ENCODE peak calls at places on chromosomes 13 and 19, in seven cellular contexts. One of them, this sample, is unnamed.

GRCh38 chr13:51311271-51311670 is 28.2 kb upstream of the SERPINE3 start:
- DNase-seq in hepatic stellate cell: no peak
- DNase-seq in AG09319: no peak
- DNase-seq in effector CD4-positive, alpha-beta T cell: no peak
- DNase-seq in stimulated activated CD4-positive, alpha-beta T cell treated with anti-CD3 and anti-CD28 coated beads, TNF-alpha, amount 100 ng/mL, for 1 hour: no peak
- DNase-seq in midbrain: no peak
- DNase-seq in body of pancreas: no peak
- DNase-seq in this sample: no peak

GRCh38 chr19:50500060-50500752 is 10.8 kb downstream of the JOSD2 start:
- DNase-seq in hepatic stellate cell: no peak
- DNase-seq in AG09319: no peak
- DNase-seq in effector CD4-positive, alpha-beta T cell: no peak
- DNase-seq in stimulated activated CD4-positive, alpha-beta T cell treated with anti-CD3 and anti-CD28 coated beads, TNF-alpha, amount 100 ng/mL, for 1 hour: no peak
- DNase-seq in midbrain: peak
- DNase-seq in body of pancreas: no peak
- DNase-seq in this sample: no peak

GRCh38 chr13:39144941-39145533 is 106.8 kb downstream of the NHLRC3 start:
- DNase-seq in hepatic stellate cell: peak
- DNase-seq in AG09319: peak
- DNase-seq in effector CD4-positive, alpha-beta T cell: peak
- DNase-seq in stimulated activated CD4-positive, alpha-beta T cell treated with anti-CD3 and anti-CD28 coated beads, TNF-alpha, amount 100 ng/mL, for 1 hour: no peak
- DNase-seq in midbrain: peak
- DNase-seq in body of pancreas: peak
- DNase-seq in this sample: peak

GRCh38 chr19:48330012-48330681 is 4.8 kb downstream of the EMP3 start:
- DNase-seq in hepatic stellate cell: no peak
- DNase-seq in AG09319: no peak
- DNase-seq in effector CD4-positive, alpha-beta T cell: peak
- DNase-seq in stimulated activated CD4-positive, alpha-beta T cell treated with anti-CD3 and anti-CD28 coated beads, TNF-alpha, amount 100 ng/mL, for 1 hour: peak
- DNase-seq in midbrain: peak
- DNase-seq in body of pancreas: peak
- DNase-seq in this sample: no peak

GRCh38 chr19:48637948-48638830 is 1.0 kb upstream of the DBP start:
- DNase-seq in hepatic stellate cell: peak
- DNase-seq in AG09319: peak
- DNase-seq in effector CD4-positive, alpha-beta T cell: peak
- DNase-seq in stimulated activated CD4-positive, alpha-beta T cell treated with anti-CD3 and anti-CD28 coated beads, TNF-alpha, amount 100 ng/mL, for 1 hour: peak
- DNase-seq in midbrain: peak
- DNase-seq in body of pancreas: peak
- DNase-seq in this sample: no peak

GRCh38 chr19:38263696-38264485 is 482 bp upstream of the SPINT2 start:
- DNase-seq in hepatic stellate cell: peak
- DNase-seq in AG09319: no peak
- DNase-seq in effector CD4-positive, alpha-beta T cell: peak
- DNase-seq in stimulated activated CD4-positive, alpha-beta T cell treated with anti-CD3 and anti-CD28 coated beads, TNF-alpha, amount 100 ng/mL, for 1 hour: peak
- DNase-seq in midbrain: no peak
- DNase-seq in body of pancreas: peak
- DNase-seq in this sample: no peak

GRCh38 chr13:113860579-113861432 is 3.1 kb downstream of the GAS6 start:
- DNase-seq in hepatic stellate cell: no peak
- DNase-seq in AG09319: no peak
- DNase-seq in effector CD4-positive, alpha-beta T cell: no peak
- DNase-seq in stimulated activated CD4-positive, alpha-beta T cell treated with anti-CD3 and anti-CD28 coated beads, TNF-alpha, amount 100 ng/mL, for 1 hour: no peak
- DNase-seq in midbrain: no peak
- DNase-seq in body of pancreas: peak
- DNase-seq in this sample: no peak

GRCh38 chr19:46186717-46187101 is 38.7 kb downstream of the IGFL2 start:
- DNase-seq in hepatic stellate cell: no peak
- DNase-seq in AG09319: no peak
- DNase-seq in effector CD4-positive, alpha-beta T cell: no peak
- DNase-seq in stimulated activated CD4-positive, alpha-beta T cell treated with anti-CD3 and anti-CD28 coated beads, TNF-alpha, amount 100 ng/mL, for 1 hour: no peak
- DNase-seq in midbrain: no peak
- DNase-seq in body of pancreas: no peak
- DNase-seq in this sample: no peak

GRCh38 chr19:18848860-18849661 is 17.3 kb downstream of the UPF1 start:
- DNase-seq in hepatic stellate cell: peak
- DNase-seq in AG09319: no peak
- DNase-seq in effector CD4-positive, alpha-beta T cell: no peak
- DNase-seq in stimulated activated CD4-positive, alpha-beta T cell treated with anti-CD3 and anti-CD28 coated beads, TNF-alpha, amount 100 ng/mL, for 1 hour: no peak
- DNase-seq in midbrain: peak
- DNase-seq in body of pancreas: no peak
- DNase-seq in this sample: no peak

GRCh38 chr13:43307921-43308433 is 284.6 kb downstream of the DNAJC15 start:
- DNase-seq in hepatic stellate cell: peak
- DNase-seq in AG09319: peak
- DNase-seq in effector CD4-positive, alpha-beta T cell: no peak
- DNase-seq in stimulated activated CD4-positive, alpha-beta T cell treated with anti-CD3 and anti-CD28 coated beads, TNF-alpha, amount 100 ng/mL, for 1 hour: no peak
- DNase-seq in midbrain: no peak
- DNase-seq in body of pancreas: peak
- DNase-seq in this sample: peak

GRCh38 chr13:46492946-46493345 is 60.0 kb upstream of the LRCH1 start:
- DNase-seq in hepatic stellate cell: peak
- DNase-seq in AG09319: no peak
- DNase-seq in effector CD4-positive, alpha-beta T cell: no peak
- DNase-seq in stimulated activated CD4-positive, alpha-beta T cell treated with anti-CD3 and anti-CD28 coated beads, TNF-alpha, amount 100 ng/mL, for 1 hour: no peak
- DNase-seq in midbrain: peak
- DNase-seq in body of pancreas: no peak
- DNase-seq in this sample: no peak

GRCh38 chr13:85261757-85262346 is 537.4 kb downstream of the SLITRK6 start:
- DNase-seq in hepatic stellate cell: no peak
- DNase-seq in AG09319: no peak
- DNase-seq in effector CD4-positive, alpha-beta T cell: no peak
- DNase-seq in stimulated activated CD4-positive, alpha-beta T cell treated with anti-CD3 and anti-CD28 coated beads, TNF-alpha, amount 100 ng/mL, for 1 hour: no peak
- DNase-seq in midbrain: no peak
- DNase-seq in body of pancreas: no peak
- DNase-seq in this sample: no peak

GRCh38 chr19:3687393-3687773 is 12.9 kb downstream of the PIP5K1C start:
- DNase-seq in hepatic stellate cell: no peak
- DNase-seq in AG09319: no peak
- DNase-seq in effector CD4-positive, alpha-beta T cell: no peak
- DNase-seq in stimulated activated CD4-positive, alpha-beta T cell treated with anti-CD3 and anti-CD28 coated beads, TNF-alpha, amount 100 ng/mL, for 1 hour: no peak
- DNase-seq in midbrain: no peak
- DNase-seq in body of pancreas: no peak
- DNase-seq in this sample: no peak

GRCh38 chr13:41054212-41054877 is 7.0 kb upstream of the WBP4 start:
- DNase-seq in hepatic stellate cell: peak
- DNase-seq in AG09319: no peak
- DNase-seq in effector CD4-positive, alpha-beta T cell: peak
- DNase-seq in stimulated activated CD4-positive, alpha-beta T cell treated with anti-CD3 and anti-CD28 coated beads, TNF-alpha, amount 100 ng/mL, for 1 hour: no peak
- DNase-seq in midbrain: peak
- DNase-seq in body of pancreas: no peak
- DNase-seq in this sample: no peak

GRCh38 chr13:96216543-96216942 is 126.6 kb downstream of the HS6ST3 start:
- DNase-seq in hepatic stellate cell: no peak
- DNase-seq in AG09319: no peak
- DNase-seq in effector CD4-positive, alpha-beta T cell: no peak
- DNase-seq in stimulated activated CD4-positive, alpha-beta T cell treated with anti-CD3 and anti-CD28 coated beads, TNF-alpha, amount 100 ng/mL, for 1 hour: no peak
- DNase-seq in midbrain: no peak
- DNase-seq in body of pancreas: no peak
- DNase-seq in this sample: no peak

GRCh38 chr13:33676700-33677048 is 141.3 kb upstream of the RFC3 start:
- DNase-seq in hepatic stellate cell: peak
- DNase-seq in AG09319: peak
- DNase-seq in effector CD4-positive, alpha-beta T cell: no peak
- DNase-seq in stimulated activated CD4-positive, alpha-beta T cell treated with anti-CD3 and anti-CD28 coated beads, TNF-alpha, amount 100 ng/mL, for 1 hour: no peak
- DNase-seq in midbrain: peak
- DNase-seq in body of pancreas: peak
- DNase-seq in this sample: peak

GRCh38 chr13:111541345-111541744 is 220.9 kb downstream of the TEX29 start:
- DNase-seq in hepatic stellate cell: no peak
- DNase-seq in AG09319: no peak
- DNase-seq in effector CD4-positive, alpha-beta T cell: no peak
- DNase-seq in stimulated activated CD4-positive, alpha-beta T cell treated with anti-CD3 and anti-CD28 coated beads, TNF-alpha, amount 100 ng/mL, for 1 hour: no peak
- DNase-seq in midbrain: no peak
- DNase-seq in body of pancreas: no peak
- DNase-seq in this sample: no peak

GRCh38 chr13:30169442-30169841 is 137.9 kb downstream of the KATNAL1 start:
- DNase-seq in hepatic stellate cell: no peak
- DNase-seq in AG09319: no peak
- DNase-seq in effector CD4-positive, alpha-beta T cell: no peak
- DNase-seq in stimulated activated CD4-positive, alpha-beta T cell treated with anti-CD3 and anti-CD28 coated beads, TNF-alpha, amount 100 ng/mL, for 1 hour: no peak
- DNase-seq in midbrain: no peak
- DNase-seq in body of pancreas: no peak
- DNase-seq in this sample: no peak

GRCh38 chr19:46860846-46861690 is at the start of gene ARHGAP35:
- DNase-seq in hepatic stellate cell: peak
- DNase-seq in AG09319: peak
- DNase-seq in effector CD4-positive, alpha-beta T cell: peak
- DNase-seq in stimulated activated CD4-positive, alpha-beta T cell treated with anti-CD3 and anti-CD28 coated beads, TNF-alpha, amount 100 ng/mL, for 1 hour: no peak
- DNase-seq in midbrain: no peak
- DNase-seq in body of pancreas: peak
- DNase-seq in this sample: no peak

GRCh38 chr19:46448601-46449000 is 19.9 kb upstream of the PNMA8C start:
- DNase-seq in hepatic stellate cell: no peak
- DNase-seq in AG09319: no peak
- DNase-seq in effector CD4-positive, alpha-beta T cell: no peak
- DNase-seq in stimulated activated CD4-positive, alpha-beta T cell treated with anti-CD3 and anti-CD28 coated beads, TNF-alpha, amount 100 ng/mL, for 1 hour: no peak
- DNase-seq in midbrain: no peak
- DNase-seq in body of pancreas: no peak
- DNase-seq in this sample: no peak

GRCh38 chr19:55225415-55225958 is 3.1 kb downstream of the TMEM86B start:
- DNase-seq in hepatic stellate cell: no peak
- DNase-seq in AG09319: no peak
- DNase-seq in effector CD4-positive, alpha-beta T cell: no peak
- DNase-seq in stimulated activated CD4-positive, alpha-beta T cell treated with anti-CD3 and anti-CD28 coated beads, TNF-alpha, amount 100 ng/mL, for 1 hour: no peak
- DNase-seq in midbrain: no peak
- DNase-seq in body of pancreas: no peak
- DNase-seq in this sample: no peak

GRCh38 chr13:44373601-44374347 is at the start of gene SERP2:
- DNase-seq in hepatic stellate cell: peak
- DNase-seq in AG09319: no peak
- DNase-seq in effector CD4-positive, alpha-beta T cell: no peak
- DNase-seq in stimulated activated CD4-positive, alpha-beta T cell treated with anti-CD3 and anti-CD28 coated beads, TNF-alpha, amount 100 ng/mL, for 1 hour: no peak
- DNase-seq in midbrain: peak
- DNase-seq in body of pancreas: no peak
- DNase-seq in this sample: no peak

GRCh38 chr19:16571689-16572331 is 405 bp downstream of the SLC35E1 start:
- DNase-seq in hepatic stellate cell: peak
- DNase-seq in AG09319: no peak
- DNase-seq in effector CD4-positive, alpha-beta T cell: no peak
- DNase-seq in stimulated activated CD4-positive, alpha-beta T cell treated with anti-CD3 and anti-CD28 coated beads, TNF-alpha, amount 100 ng/mL, for 1 hour: no peak
- DNase-seq in midbrain: no peak
- DNase-seq in body of pancreas: no peak
- DNase-seq in this sample: no peak

GRCh38 chr13:51032831-51033230 is 78.2 kb downstream of the C13orf42 start:
- DNase-seq in hepatic stellate cell: no peak
- DNase-seq in AG09319: no peak
- DNase-seq in effector CD4-positive, alpha-beta T cell: no peak
- DNase-seq in stimulated activated CD4-positive, alpha-beta T cell treated with anti-CD3 and anti-CD28 coated beads, TNF-alpha, amount 100 ng/mL, for 1 hour: no peak
- DNase-seq in midbrain: no peak
- DNase-seq in body of pancreas: no peak
- DNase-seq in this sample: no peak

GRCh38 chr13:80871481-80871880 is 530.6 kb upstream of the SPRY2 start:
- DNase-seq in hepatic stellate cell: no peak
- DNase-seq in AG09319: no peak
- DNase-seq in effector CD4-positive, alpha-beta T cell: no peak
- DNase-seq in stimulated activated CD4-positive, alpha-beta T cell treated with anti-CD3 and anti-CD28 coated beads, TNF-alpha, amount 100 ng/mL, for 1 hour: no peak
- DNase-seq in midbrain: no peak
- DNase-seq in body of pancreas: no peak
- DNase-seq in this sample: peak

GRCh38 chr19:35162471-35163326 is 8.2 kb downstream of the FXYD5 start:
- DNase-seq in hepatic stellate cell: no peak
- DNase-seq in AG09319: no peak
- DNase-seq in effector CD4-positive, alpha-beta T cell: no peak
- DNase-seq in stimulated activated CD4-positive, alpha-beta T cell treated with anti-CD3 and anti-CD28 coated beads, TNF-alpha, amount 100 ng/mL, for 1 hour: no peak
- DNase-seq in midbrain: no peak
- DNase-seq in body of pancreas: no peak
- DNase-seq in this sample: no peak

GRCh38 chr13:110158201-110158600 is 148.8 kb downstream of the COL4A1 start:
- DNase-seq in hepatic stellate cell: no peak
- DNase-seq in AG09319: no peak
- DNase-seq in effector CD4-positive, alpha-beta T cell: no peak
- DNase-seq in stimulated activated CD4-positive, alpha-beta T cell treated with anti-CD3 and anti-CD28 coated beads, TNF-alpha, amount 100 ng/mL, for 1 hour: no peak
- DNase-seq in midbrain: no peak
- DNase-seq in body of pancreas: no peak
- DNase-seq in this sample: no peak

GRCh38 chr13:103876571-103876970 is 810.4 kb upstream of the SLC10A2 start:
- DNase-seq in hepatic stellate cell: no peak
- DNase-seq in AG09319: no peak
- DNase-seq in effector CD4-positive, alpha-beta T cell: no peak
- DNase-seq in stimulated activated CD4-positive, alpha-beta T cell treated with anti-CD3 and anti-CD28 coated beads, TNF-alpha, amount 100 ng/mL, for 1 hour: no peak
- DNase-seq in midbrain: no peak
- DNase-seq in body of pancreas: no peak
- DNase-seq in this sample: no peak

GRCh38 chr13:19634129-19634740 is 776 bp downstream of the MPHOSPH8 start:
- DNase-seq in hepatic stellate cell: peak
- DNase-seq in AG09319: no peak
- DNase-seq in effector CD4-positive, alpha-beta T cell: no peak
- DNase-seq in stimulated activated CD4-positive, alpha-beta T cell treated with anti-CD3 and anti-CD28 coated beads, TNF-alpha, amount 100 ng/mL, for 1 hour: no peak
- DNase-seq in midbrain: peak
- DNase-seq in body of pancreas: no peak
- DNase-seq in this sample: no peak

GRCh38 chr13:51524312-51524711 is 60.0 kb upstream of the WDFY2 start:
- DNase-seq in hepatic stellate cell: no peak
- DNase-seq in AG09319: no peak
- DNase-seq in effector CD4-positive, alpha-beta T cell: no peak
- DNase-seq in stimulated activated CD4-positive, alpha-beta T cell treated with anti-CD3 and anti-CD28 coated beads, TNF-alpha, amount 100 ng/mL, for 1 hour: no peak
- DNase-seq in midbrain: no peak
- DNase-seq in body of pancreas: no peak
- DNase-seq in this sample: no peak

GRCh38 chr19:50513746-50514345 is at the start of gene ASPDH:
- DNase-seq in hepatic stellate cell: no peak
- DNase-seq in AG09319: no peak
- DNase-seq in effector CD4-positive, alpha-beta T cell: no peak
- DNase-seq in stimulated activated CD4-positive, alpha-beta T cell treated with anti-CD3 and anti-CD28 coated beads, TNF-alpha, amount 100 ng/mL, for 1 hour: no peak
- DNase-seq in midbrain: peak
- DNase-seq in body of pancreas: no peak
- DNase-seq in this sample: no peak

GRCh38 chr19:30790048-30790680 is 418.0 kb downstream of the ZNF536 start:
- DNase-seq in hepatic stellate cell: no peak
- DNase-seq in AG09319: no peak
- DNase-seq in effector CD4-positive, alpha-beta T cell: no peak
- DNase-seq in stimulated activated CD4-positive, alpha-beta T cell treated with anti-CD3 and anti-CD28 coated beads, TNF-alpha, amount 100 ng/mL, for 1 hour: no peak
- DNase-seq in midbrain: no peak
- DNase-seq in body of pancreas: no peak
- DNase-seq in this sample: no peak